ENCODE peak calls at places on chromosome 14, in six cellular contexts. Z is cardiac muscle cell, C is AG04449, F is Peyer's patch, V is cardiac fibroblast, Q is kidney epithelial cell. E is an unnamed sample.

GRCh38 chr14:28671425-28671824 is 95.2 kb upstream of the FOXG1 start:
- DNase-seq in Z (peak), C (no peak), F (no peak), V (peak), Q (no peak), E (peak)

GRCh38 chr14:74019743-74020142 is 594 bp downstream of the BBOF1 start:
- DNase-seq in Z (peak), C (peak), F (no peak), V (peak), Q (no peak), E (peak)

GRCh38 chr14:74984241-74985027 is 18.3 kb upstream of the EIF2B2 start:
- DNase-seq in Z (no peak), C (no peak), F (no peak), V (no peak), Q (no peak), E (no peak)

GRCh38 chr14:33799705-33800269 is 151.1 kb downstream of the EGLN3 start:
- DNase-seq in Z (peak), C (no peak), F (no peak), V (peak), Q (no peak), E (peak)

GRCh38 chr14:75350505-75351060 is 72.0 kb downstream of the FOS start:
- DNase-seq in Z (no peak), C (no peak), F (no peak), V (no peak), Q (no peak), E (no peak)

GRCh38 chr14:76877871-76878270 is 51.7 kb downstream of the LRRC74A start:
- DNase-seq in Z (no peak), C (no peak), F (no peak), V (no peak), Q (no peak), E (no peak)

GRCh38 chr14:32572867-32573149 is 243.7 kb downstream of the AKAP6 start:
- DNase-seq in Z (no peak), C (no peak), F (no peak), V (no peak), Q (no peak), E (no peak)

GRCh38 chr14:72609205-72609916 is 284.5 kb downstream of the DPF3 start:
- DNase-seq in Z (no peak), C (no peak), F (no peak), V (no peak), Q (no peak), E (no peak)

GRCh38 chr14:60349663-60350365 is 100.8 kb downstream of the PPM1A start:
- DNase-seq in Z (peak), C (peak), F (no peak), V (peak), Q (peak), E (peak)

DNA sequence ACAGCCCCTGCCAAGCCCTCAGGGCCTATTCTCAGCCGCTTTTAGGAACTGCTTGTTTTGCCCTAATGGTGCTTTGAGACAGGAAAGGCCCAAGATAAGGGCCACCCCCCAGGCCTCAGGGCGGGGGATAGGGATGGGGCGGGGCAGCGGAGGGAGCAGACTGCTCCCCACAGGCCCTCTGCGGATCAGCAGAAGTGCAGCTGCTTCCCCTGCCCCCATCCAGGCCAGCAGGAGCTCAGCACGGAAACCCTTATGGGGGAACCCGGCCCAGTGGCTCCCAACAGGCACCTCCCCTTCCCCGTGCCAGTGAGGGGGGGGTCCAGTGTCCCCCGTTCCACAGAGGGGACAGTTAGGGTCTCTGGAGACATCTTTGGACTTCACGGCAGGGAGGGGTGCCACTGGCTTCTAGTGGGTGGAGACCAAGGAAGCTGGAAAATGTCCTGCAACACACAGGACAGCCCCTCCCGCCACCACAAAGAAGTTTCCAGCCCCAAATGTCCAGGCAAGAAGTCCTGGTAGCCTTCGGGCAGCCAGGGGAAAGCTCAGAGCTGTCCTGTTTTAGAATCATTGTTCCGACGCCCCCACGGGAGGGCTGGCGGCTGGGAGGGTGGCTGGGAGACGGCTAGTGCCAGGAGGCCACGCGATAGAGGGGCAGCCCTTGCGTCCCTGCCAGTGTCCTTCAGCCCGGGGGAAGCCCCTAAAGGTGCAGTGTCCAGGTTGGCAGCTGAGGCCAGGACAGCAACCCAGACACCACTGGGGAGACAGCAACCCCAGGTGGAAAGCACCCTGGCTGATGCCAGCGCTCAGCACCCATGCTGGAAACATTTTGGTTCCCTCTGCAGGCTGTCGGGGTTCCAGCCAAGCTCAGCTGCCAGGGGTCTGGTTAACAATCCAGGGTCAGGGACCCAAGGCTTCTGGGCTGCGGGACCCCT is 10.4 kb upstream of the GPR132 start:
- DNase-seq in Z (peak), C (no peak), F (peak), V (no peak), Q (no peak), E (no peak)
- H3K4me3 ChIP-seq in Z (no peak), C (no peak), F (no peak), V (no peak), Q (no peak), E (no peak)

GRCh38 chr14:87397499-87397898 is 595.5 kb downstream of the GALC start:
- DNase-seq in Z (no peak), C (no peak), F (no peak), V (no peak), Q (no peak), E (no peak)
- TF ChIP-seq CTCF in Z (no peak), C (no peak), F (no peak), V (no peak), Q (no peak), E (no peak)

GRCh38 chr14:91415794-91416743 is 1.6 kb downstream of the CCDC88C start:
- DNase-seq in Z (no peak), C (no peak), F (peak), V (no peak), Q (peak), E (no peak)

GRCh38 chr14:91413547-91414474 is 3.8 kb downstream of the CCDC88C start:
- DNase-seq in Z (no peak), C (no peak), F (peak), V (no peak), Q (no peak), E (no peak)

GRCh38 chr14:91416744-91417133 is 881 bp downstream of the CCDC88C start:
- DNase-seq in Z (no peak), C (no peak), F (peak), V (no peak), Q (no peak), E (no peak)

GRCh38 chr14:91412939-91413338 is 4.7 kb downstream of the CCDC88C start:
- DNase-seq in Z (no peak), C (no peak), F (peak), V (no peak), Q (no peak), E (no peak)

GRCh38 chr14:91414475-91415342 is 2.9 kb downstream of the CCDC88C start:
- DNase-seq in Z (no peak), C (no peak), F (no peak), V (no peak), Q (no peak), E (no peak)
- H3K4me3 ChIP-seq in Z (no peak), C (no peak), F (peak), V (no peak), Q (no peak), E (no peak)

DNA sequence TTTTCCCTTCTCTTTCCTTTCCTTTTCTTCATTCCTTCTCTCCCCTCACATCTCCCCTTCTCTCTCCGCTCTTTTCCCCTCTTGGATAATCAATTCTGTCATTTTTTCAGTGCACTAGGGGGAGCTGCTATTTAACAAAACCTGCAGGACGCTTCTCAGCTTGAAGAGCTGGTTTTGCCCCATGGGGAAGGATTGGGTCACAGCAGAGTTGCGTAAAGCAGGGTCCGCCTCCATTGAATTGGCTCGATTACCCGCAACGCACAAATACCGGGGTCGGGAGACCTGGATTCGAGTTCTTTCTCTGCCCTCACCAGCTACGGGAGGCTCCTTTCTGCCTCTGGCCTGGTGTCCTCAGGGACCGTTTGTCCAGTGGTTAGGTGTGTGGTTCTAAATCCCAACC is 42.1 kb upstream of the CHGA start:
- DNase-seq in Z (peak), C (peak), F (no peak), V (peak), Q (no peak), E (peak)
- TF ChIP-seq CTCF in Z (peak), C (peak), F (peak), V (peak), Q (peak), E (peak)

GRCh38 chr14:104395941-104396681 is 183.5 kb upstream of the C14orf180 start:
- DNase-seq in Z (no peak), C (no peak), F (no peak), V (no peak), Q (no peak), E (no peak)

GRCh38 chr14:104393199-104393897 is 186.2 kb upstream of the C14orf180 start:
- DNase-seq in Z (no peak), C (no peak), F (peak), V (no peak), Q (no peak), E (no peak)

GRCh38 chr14:104395276-104395675 is 184.3 kb upstream of the C14orf180 start:
- DNase-seq in Z (no peak), C (no peak), F (no peak), V (no peak), Q (no peak), E (no peak)

GRCh38 chr14:104393898-104394605 is 185.5 kb upstream of the C14orf180 start:
- DNase-seq in Z (no peak), C (no peak), F (peak), V (no peak), Q (no peak), E (no peak)

GRCh38 chr14:104394606-104394910 is 185.0 kb upstream of the C14orf180 start:
- DNase-seq in Z (no peak), C (no peak), F (peak), V (no peak), Q (no peak), E (no peak)
- H3K4me3 ChIP-seq in Z (no peak), C (no peak), F (no peak), V (no peak), Q (no peak), E (no peak)

DNA sequence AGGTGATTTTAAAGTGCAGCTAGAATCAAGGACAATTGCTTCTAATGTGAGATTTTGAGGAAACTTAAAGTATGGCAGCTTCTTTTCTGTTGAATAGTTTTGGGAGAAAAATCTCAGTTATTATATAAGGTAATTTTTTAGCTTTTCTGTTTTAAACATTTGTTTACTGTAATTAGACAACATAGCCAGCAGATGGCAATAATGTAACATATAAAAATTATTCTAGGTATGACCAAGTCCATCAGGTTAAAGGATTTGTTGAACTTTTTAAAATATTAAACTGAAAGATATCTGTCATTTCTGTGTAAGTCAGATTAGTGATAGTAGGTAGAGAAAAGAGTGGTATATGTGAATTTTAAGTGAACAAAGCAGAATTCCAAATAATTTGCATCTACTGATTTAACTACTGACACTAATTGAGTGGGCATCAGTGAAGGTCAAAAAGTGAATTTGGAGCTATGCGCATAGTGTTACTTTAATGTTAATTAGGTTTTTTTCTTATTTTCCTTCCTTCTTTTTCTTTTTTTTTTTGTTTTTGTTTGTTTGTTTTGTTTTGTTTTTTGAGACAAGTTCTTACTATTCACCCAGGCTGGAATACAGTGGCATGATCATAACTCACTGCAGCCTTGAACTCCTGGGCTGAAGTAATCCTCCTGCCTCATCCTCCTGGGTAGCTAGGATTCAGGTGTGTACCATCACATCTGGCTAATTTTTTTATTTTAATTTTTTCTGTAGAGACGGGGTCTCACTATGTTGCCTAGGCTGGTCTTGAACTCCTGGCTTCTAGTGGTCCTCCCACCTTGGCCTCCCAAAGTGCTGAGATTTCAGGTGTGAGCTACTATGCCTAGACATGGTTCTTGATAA is 18.6 kb downstream of the PRORP start:
- DNase-seq in Z (peak), C (no peak), F (no peak), V (peak), Q (no peak), E (peak)
- TF ChIP-seq CTCF in Z (peak), C (no peak), F (peak), V (peak), Q (no peak), E (peak)

DNA sequence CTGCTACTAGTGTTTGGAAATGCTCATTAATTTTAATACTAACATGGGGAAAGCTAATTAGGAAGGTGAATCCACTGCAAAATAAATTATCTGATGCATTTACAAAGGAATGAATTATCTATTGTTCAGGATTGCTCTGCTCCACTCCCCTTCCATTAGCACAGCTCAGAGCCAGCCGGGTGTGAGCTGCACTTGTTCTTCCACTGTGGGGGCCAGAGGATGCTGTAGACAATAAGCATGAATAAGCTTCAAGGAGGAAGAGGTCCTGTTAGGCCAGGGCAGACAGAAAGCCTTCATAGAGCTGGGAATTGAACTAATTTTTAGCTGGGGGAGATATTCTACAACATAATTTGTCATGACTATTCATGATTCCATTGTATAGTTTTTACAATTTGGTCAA is 137.6 kb upstream of the MAX start:
- DNase-seq in Z (no peak), C (no peak), F (no peak), V (no peak), Q (no peak), E (no peak)
- H3K4me3 ChIP-seq in Z (no peak), C (no peak), F (no peak), V (no peak), Q (no peak), E (no peak)

GRCh38 chr14:106044515-106044914 is 518.1 kb downstream of the TMEM121 start:
- DNase-seq in Z (no peak), C (no peak), F (no peak), V (no peak), Q (no peak), E (no peak)

GRCh38 chr14:106039400-106039799 is 513.0 kb downstream of the TMEM121 start:
- DNase-seq in Z (no peak), C (no peak), F (peak), V (no peak), Q (no peak), E (peak)

GRCh38 chr14:106044949-106045596 is 518.7 kb downstream of the TMEM121 start:
- DNase-seq in Z (no peak), C (no peak), F (peak), V (peak), Q (no peak), E (peak)
- TF ChIP-seq CTCF in Z (no peak), C (no peak), F (peak), V (peak), Q (no peak), E (peak)

E was measured in fibroblast of mammary gland.